ENCODE peak calls at places on chromosome 5, in ten cellular contexts. K, N, T, H, Y, S, P, C, D and R are unnamed samples.

GRCh38 chr5:88664630-88665029 is 218.4 kb downstream of the MEF2C start:
- DNase-seq in C (no peak), Y (no peak), N (no peak), H (no peak), D (no peak), P (no peak), T (peak), K (no peak), S (no peak), R (no peak)

GRCh38 chr5:10988637-10989036 is 227.6 kb upstream of the DAP start:
- DNase-seq in N (no peak), K (no peak), H (no peak), S (no peak), C (no peak), P (no peak), T (no peak), Y (no peak), D (no peak), R (no peak)

GRCh38 chr5:173451031-173451430 is 122.8 kb upstream of the STC2 start:
- DNase-seq in Y (no peak), C (no peak), T (no peak), N (no peak), S (no peak), D (peak), H (no peak), K (no peak), P (no peak), R (no peak)

GRCh38 chr5:37198842-37199241 is 50.3 kb downstream of the CPLANE1 start:
- DNase-seq in S (no peak), C (no peak), K (no peak), P (no peak), Y (no peak), T (no peak), H (no peak), N (no peak), D (peak), R (no peak)

GRCh38 chr5:151463137-151464029 is 16.0 kb downstream of the SLC36A1 start:
- DNase-seq in P (no peak), D (no peak), C (no peak), Y (no peak), T (no peak), K (no peak), H (no peak), S (no peak), N (no peak), R (no peak)

GRCh38 chr5:134249469-134250379 is 23.9 kb upstream of the PPP2CA start:
- DNase-seq in P (peak), H (no peak), Y (no peak), T (no peak), K (no peak), D (peak), C (no peak), S (no peak), N (no peak), R (peak)

GRCh38 chr5:135458921-135459331 is 6.8 kb upstream of the TIFAB start:
- DNase-seq in K (no peak), Y (no peak), N (peak), S (no peak), C (no peak), D (peak), T (no peak), P (no peak), H (peak), R (peak)

GRCh38 chr5:6592611-6593010 is 40.2 kb downstream of the NSUN2 start:
- DNase-seq in T (no peak), K (no peak), H (no peak), P (no peak), S (no peak), Y (no peak), D (no peak), C (no peak), N (no peak), R (no peak)

GRCh38 chr5:144487761-144488160 is 317.1 kb downstream of the KCTD16 start:
- DNase-seq in T (no peak), N (no peak), P (no peak), S (no peak), H (no peak), C (no peak), D (no peak), Y (no peak), K (no peak), R (no peak)

GRCh38 chr5:131263648-131264452 is at the start of gene CDC42SE2:
- DNase-seq in D (peak), C (peak), Y (peak), P (peak), K (peak), S (peak), T (peak), N (peak), H (peak), R (peak)

GRCh38 chr5:139272471-139273321 is 20.8 kb upstream of the MATR3 start:
- DNase-seq in N (peak), D (peak), P (no peak), T (peak), H (no peak), K (no peak), C (no peak), Y (no peak), S (peak), R (no peak)

GRCh38 chr5:36215910-36216309 is 25.8 kb downstream of the NADK2 start:
- DNase-seq in D (peak), H (no peak), T (no peak), C (no peak), K (no peak), N (no peak), S (no peak), P (no peak), Y (no peak), R (no peak)

GRCh38 chr5:58241383-58241782 is 218.5 kb downstream of the PLK2 start:
- DNase-seq in D (peak), H (no peak), N (peak), Y (no peak), P (no peak), K (no peak), T (no peak), S (no peak), C (no peak), R (no peak)

GRCh38 chr5:143078971-143079370 is 308.8 kb downstream of the ARHGAP26 start:
- DNase-seq in C (no peak), K (no peak), P (no peak), H (no peak), S (no peak), N (no peak), D (no peak), T (no peak), Y (no peak), R (no peak)

GRCh38 chr5:90878081-90878480 is 319.5 kb downstream of the ADGRV1 start:
- DNase-seq in Y (no peak), D (no peak), T (no peak), N (no peak), H (no peak), C (no peak), S (no peak), P (no peak), K (no peak), R (no peak)

GRCh38 chr5:179241175-179241574 is 104.1 kb downstream of the ADAMTS2 start:
- DNase-seq in H (peak), C (no peak), Y (no peak), D (no peak), T (no peak), N (no peak), S (no peak), P (peak), K (no peak), R (no peak)